ENCODE peak calls at places on chromosomes 3 and 15, in seven cellular contexts. V is pancreas, W is left ventricle myocardium inferior, A is neural progenitor cell, I is OCI-LY7, Z is tibial artery, H is dorsolateral prefrontal cortex. P is an unnamed sample.

GRCh38 chr3:127044996-127045395 is 62.1 kb downstream of the PLXNA1 start:
- DNase-seq in H (no peak), Z (peak; percentile 63), W (no peak), I (peak; percentile 8), A (peak; percentile 49), V (no peak), P (no peak)

GRCh38 chr3:52606373-52607085 is 70.1 kb downstream of the UQCC5 start:
- DNase-seq in H (no peak), Z (no peak), V (peak; percentile 63), I (no peak), A (no peak), W (no peak), P (no peak)

GRCh38 chr3:57110214-57110613 is 49.8 kb downstream of the SPATA12 start:
- DNase-seq in H (no peak), V (no peak), W (no peak), A (no peak), Z (no peak), I (no peak), P (no peak)

GRCh38 chr15:83410532-83410931 is 36.6 kb upstream of the SH3GL3 start:
- DNase-seq in W (no peak), A (no peak), I (no peak), Z (no peak), V (no peak), H (no peak), P (no peak)

GRCh38 chr3:154904328-154904727 is 175.8 kb upstream of the MME start:
- DNase-seq in A (peak; percentile 33), Z (no peak), V (no peak), W (no peak), I (peak; percentile 66), H (no peak), P (no peak)

GRCh38 chr3:11185564-11186317 is 31.4 kb downstream of the HRH1 start:
- DNase-seq in A (no peak), W (peak; percentile 72), I (no peak), H (no peak), V (peak; percentile 74), Z (peak; percentile 90), P (peak; percentile 89)

GRCh38 chr15:57476533-57476975 is 100.2 kb downstream of the CGNL1 start:
- DNase-seq in H (no peak), Z (no peak), V (no peak), I (no peak), W (no peak), A (no peak), P (no peak)

GRCh38 chr3:116140100-116140689 is 305.1 kb downstream of the LSAMP start:
- DNase-seq in Z (no peak), W (no peak), H (no peak), A (peak; percentile 26), V (no peak), I (peak; percentile 43), P (no peak)

GRCh38 chr3:63048365-63048764 is 173.1 kb upstream of the CADPS start:
- DNase-seq in Z (no peak), A (no peak), I (no peak), V (no peak), H (no peak), W (no peak), P (no peak)

GRCh38 chr3:27093771-27094170 is 275.4 kb downstream of the NEK10 start:
- DNase-seq in A (no peak), V (no peak), H (no peak), W (no peak), I (no peak), Z (no peak), P (no peak)

GRCh38 chr15:35279811-35280210 is 194.7 kb upstream of the NANOGP8 start:
- DNase-seq in V (no peak), W (no peak), Z (no peak), H (no peak), A (no peak), I (no peak), P (no peak)

GRCh38 chr3:123935830-123936229 is 25.2 kb downstream of the CCDC14 start:
- DNase-seq in W (no peak), H (no peak), V (no peak), A (no peak), Z (no peak), I (no peak), P (no peak)
- TF ChIP-seq CTCF in W (no peak), H (no peak), V (no peak), A (no peak), Z (no peak), I (no peak), P (no peak)

GRCh38 chr3:191963182-191963581 is 502.2 kb downstream of the PYDC2 start:
- DNase-seq in Z (no peak), H (no peak), A (peak; percentile 78), W (no peak), I (no peak), V (no peak), P (no peak)
- H3K27ac ChIP-seq in Z (no peak overlapping the region), H (no peak overlapping the region), A (no peak overlapping the region), W (no peak overlapping the region), I (no peak overlapping the region), V (no peak overlapping the region), P (no peak overlapping the region)

GRCh38 chr15:85337398-85338074 is 42.9 kb upstream of the AKAP13 start:
- DNase-seq in I (no peak), H (no peak), V (no peak), W (no peak), A (no peak), Z (no peak), P (no peak)

GRCh38 chr15:85336870-85337269 is 43.5 kb upstream of the AKAP13 start:
- DNase-seq in I (no peak), A (no peak), Z (no peak), H (no peak), W (no peak), V (no peak), P (no peak)

GRCh38 chr15:85334241-85334640 is 46.2 kb upstream of the AKAP13 start:
- DNase-seq in A (no peak), Z (no peak), I (no peak), V (no peak), H (no peak), W (no peak), P (no peak)

GRCh38 chr15:85333132-85333831 is 47.1 kb upstream of the AKAP13 start:
- DNase-seq in Z (no peak), I (no peak), H (no peak), V (no peak), A (no peak), W (no peak), P (no peak)

GRCh38 chr15:85335193-85335939 is 45.0 kb upstream of the AKAP13 start:
- DNase-seq in Z (no peak), H (no peak), W (no peak), V (no peak), I (no peak), A (no peak), P (no peak)
- TF ChIP-seq CTCF in Z (no peak), H (no peak), W (no peak), V (no peak), I (no peak), A (no peak), P (no peak)

GRCh38 chr3:50174517-50174895 is 16.9 kb upstream of the GNAT1 start:
- DNase-seq in V (no peak), I (no peak), W (no peak), Z (no peak), H (no peak), A (no peak), P (no peak)
- H3K27ac ChIP-seq in V (no peak overlapping the region), I (no peak overlapping the region), W (no peak overlapping the region), Z (no peak overlapping the region), H (no peak overlapping the region), A (no peak overlapping the region), P (no peak overlapping the region)

GRCh38 chr3:144636833-144637232 is 665.2 kb downstream of the DIPK2A start:
- DNase-seq in Z (no peak), H (no peak), W (no peak), V (peak; percentile 11), I (no peak), A (peak; percentile 62), P (no peak)
- TF ChIP-seq CTCF in Z (no peak), H (no peak), W (no peak), V (no peak), I (no peak), A (peak; percentile 55), P (no peak)